ENCODE peak calls at places on chromosome 2, in six cellular contexts. One of them, this sample, is unnamed.
A peak's percentile ranks its signal among the peaks of the same experiment; 100 is the strongest.

GRCh38 chr2:105176429-105176828 is 65.1 kb upstream of the GPR45 start:
- DNase-seq in fibroblast of lung: no peak
- DNase-seq in PC-3: peak; percentile 60
- DNase-seq in H9: no peak
- DNase-seq in colonic mucosa: peak; percentile 67
- DNase-seq in H1: no peak
- DNase-seq in this sample: no peak

GRCh38 chr2:6590442-6590841 is 275.3 kb downstream of the CMPK2 start:
- DNase-seq in fibroblast of lung: no peak
- DNase-seq in PC-3: no peak
- DNase-seq in H9: no peak
- DNase-seq in colonic mucosa: no peak
- DNase-seq in H1: no peak
- DNase-seq in this sample: no peak

GRCh38 chr2:173401716-173402326 is 47.1 kb downstream of the CDCA7 start:
- DNase-seq in fibroblast of lung: peak; percentile 19
- DNase-seq in PC-3: peak; percentile 51
- DNase-seq in H9: no peak
- DNase-seq in colonic mucosa: no peak
- DNase-seq in H1: no peak
- DNase-seq in this sample: peak; percentile 61

GRCh38 chr2:205754924-205755321 is 72.6 kb downstream of the NRP2 start:
- DNase-seq in fibroblast of lung: peak; percentile 80
- DNase-seq in PC-3: peak; percentile 71
- DNase-seq in H9: no peak
- DNase-seq in colonic mucosa: peak; percentile 38
- DNase-seq in H1: no peak
- DNase-seq in this sample: no peak

GRCh38 chr2:1079873-1080799 is 129.5 kb downstream of the SNTG2 start:
- DNase-seq in fibroblast of lung: no peak
- DNase-seq in PC-3: no peak
- DNase-seq in H9: no peak
- DNase-seq in colonic mucosa: no peak
- DNase-seq in H1: no peak
- DNase-seq in this sample: no peak

GRCh38 chr2:226002438-226002837 is 602.9 kb downstream of the NYAP2 start:
- DNase-seq in fibroblast of lung: peak; percentile 82
- DNase-seq in PC-3: peak; percentile 70
- DNase-seq in H9: no peak
- DNase-seq in colonic mucosa: no peak
- DNase-seq in H1: no peak
- DNase-seq in this sample: no peak

GRCh38 chr2:57842531-57842930 is 204.1 kb upstream of the VRK2 start:
- DNase-seq in fibroblast of lung: peak; percentile 78
- DNase-seq in PC-3: peak; percentile 71
- DNase-seq in H9: no peak
- DNase-seq in colonic mucosa: no peak
- DNase-seq in H1: no peak
- DNase-seq in this sample: no peak

GRCh38 chr2:189574793-189575475 is 5.7 kb downstream of the SLC40A1 start:
- DNase-seq in fibroblast of lung: no peak
- DNase-seq in PC-3: no peak
- DNase-seq in H9: no peak
- DNase-seq in colonic mucosa: no peak
- DNase-seq in H1: no peak
- DNase-seq in this sample: no peak

GRCh38 chr2:74053959-74054715 is 69.4 kb downstream of the TET3 start:
- DNase-seq in fibroblast of lung: no peak
- DNase-seq in PC-3: no peak
- DNase-seq in H9: no peak
- DNase-seq in colonic mucosa: no peak
- DNase-seq in H1: no peak
- DNase-seq in this sample: no peak

GRCh38 chr2:15791294-15791693 is 149.1 kb upstream of the MYCN start:
- DNase-seq in fibroblast of lung: no peak
- DNase-seq in PC-3: no peak
- DNase-seq in H9: no peak
- DNase-seq in colonic mucosa: no peak
- DNase-seq in H1: no peak
- DNase-seq in this sample: no peak

GRCh38 chr2:172743143-172743542 is 7.5 kb downstream of the RAPGEF4 start:
- DNase-seq in fibroblast of lung: peak; percentile 13
- DNase-seq in PC-3: no peak
- DNase-seq in H9: no peak
- DNase-seq in colonic mucosa: no peak
- DNase-seq in H1: no peak
- DNase-seq in this sample: no peak

GRCh38 chr2:85974395-85974794 is 85.6 kb upstream of the ST3GAL5 start:
- DNase-seq in fibroblast of lung: no peak
- DNase-seq in PC-3: no peak
- DNase-seq in H9: no peak
- DNase-seq in colonic mucosa: no peak
- DNase-seq in H1: no peak
- DNase-seq in this sample: no peak

GRCh38 chr2:58137856-58138255 is 91.2 kb downstream of the VRK2 start:
- DNase-seq in fibroblast of lung: peak; percentile 48
- DNase-seq in PC-3: no peak
- DNase-seq in H9: no peak
- DNase-seq in colonic mucosa: no peak
- DNase-seq in H1: no peak
- DNase-seq in this sample: no peak

GRCh38 chr2:232438951-232439757 is 16.8 kb upstream of the ALPI start:
- DNase-seq in fibroblast of lung: no peak
- DNase-seq in PC-3: peak; percentile 40
- DNase-seq in H9: peak; percentile 63
- DNase-seq in colonic mucosa: no peak
- DNase-seq in H1: no peak
- DNase-seq in this sample: peak; percentile 80

GRCh38 chr2:15889800-15890498 is 50.4 kb upstream of the MYCN start:
- DNase-seq in fibroblast of lung: no peak
- DNase-seq in PC-3: no peak
- DNase-seq in H9: no peak
- DNase-seq in colonic mucosa: no peak
- DNase-seq in H1: no peak
- DNase-seq in this sample: no peak

GRCh38 chr2:107645586-107645985 is 181.1 kb upstream of the RGPD4 start:
- DNase-seq in fibroblast of lung: no peak
- DNase-seq in PC-3: no peak
- DNase-seq in H9: no peak
- DNase-seq in colonic mucosa: no peak
- DNase-seq in H1: no peak
- DNase-seq in this sample: no peak

GRCh38 chr2:86211033-86211795 is 12.0 kb downstream of the MRPL35 start:
- DNase-seq in fibroblast of lung: no peak
- DNase-seq in PC-3: no peak
- DNase-seq in H9: no peak
- DNase-seq in colonic mucosa: no peak
- DNase-seq in H1: no peak
- DNase-seq in this sample: no peak

GRCh38 chr2:54599914-54600313 is 123.5 kb upstream of the EML6 start:
- DNase-seq in fibroblast of lung: peak; percentile 43
- DNase-seq in PC-3: peak; percentile 63
- DNase-seq in H9: no peak
- DNase-seq in colonic mucosa: peak; percentile 76
- DNase-seq in H1: no peak
- DNase-seq in this sample: no peak

GRCh38 chr2:191299009-191299408 is 53.8 kb downstream of the MYO1B start:
- DNase-seq in fibroblast of lung: no peak
- DNase-seq in PC-3: no peak
- DNase-seq in H9: no peak
- DNase-seq in colonic mucosa: no peak
- DNase-seq in H1: no peak
- DNase-seq in this sample: no peak

GRCh38 chr2:36734304-36734703 is 37.8 kb downstream of the VIT start:
- DNase-seq in fibroblast of lung: peak; percentile 15
- DNase-seq in PC-3: no peak
- DNase-seq in H9: no peak
- DNase-seq in colonic mucosa: no peak
- DNase-seq in H1: no peak
- DNase-seq in this sample: no peak

GRCh38 chr2:69724540-69725159 is 17.3 kb upstream of the ANXA4 start:
- DNase-seq in fibroblast of lung: peak; percentile 53
- DNase-seq in PC-3: peak; percentile 94
- DNase-seq in H9: peak; percentile 82
- DNase-seq in colonic mucosa: peak; percentile 96
- DNase-seq in H1: peak; percentile 50
- DNase-seq in this sample: peak; percentile 97

GRCh38 chr2:131367352-131367751 is 3.4 kb upstream of the RAB6D start:
- DNase-seq in fibroblast of lung: no peak
- DNase-seq in PC-3: no peak
- DNase-seq in H9: no peak
- DNase-seq in colonic mucosa: no peak
- DNase-seq in H1: no peak
- DNase-seq in this sample: no peak

GRCh38 chr2:164757934-164758695 is 83.5 kb downstream of the COBLL1 start:
- DNase-seq in fibroblast of lung: peak; percentile 52
- DNase-seq in PC-3: peak; percentile 81
- DNase-seq in H9: no peak
- DNase-seq in colonic mucosa: no peak
- DNase-seq in H1: no peak
- DNase-seq in this sample: no peak

GRCh38 chr2:199471443-199472057 is 13.8 kb upstream of the SATB2 start:
- DNase-seq in fibroblast of lung: peak; percentile 57
- DNase-seq in PC-3: peak; percentile 53
- DNase-seq in H9: peak; percentile 92
- DNase-seq in colonic mucosa: peak; percentile 82
- DNase-seq in H1: no peak
- DNase-seq in this sample: peak; percentile 97

GRCh38 chr2:150878347-150878746 is 383.3 kb downstream of the RBM43 start:
- DNase-seq in fibroblast of lung: peak; percentile 47
- DNase-seq in PC-3: peak; percentile 49
- DNase-seq in H9: no peak
- DNase-seq in colonic mucosa: no peak
- DNase-seq in H1: no peak
- DNase-seq in this sample: no peak

GRCh38 chr2:60819155-60819862 is 62.1 kb upstream of the REL start:
- DNase-seq in fibroblast of lung: no peak
- DNase-seq in PC-3: no peak
- DNase-seq in H9: no peak
- DNase-seq in colonic mucosa: no peak
- DNase-seq in H1: no peak
- DNase-seq in this sample: no peak

GRCh38 chr2:184824597-184824996 is 226.3 kb downstream of the ZNF804A start:
- DNase-seq in fibroblast of lung: no peak
- DNase-seq in PC-3: no peak
- DNase-seq in H9: no peak
- DNase-seq in colonic mucosa: no peak
- DNase-seq in H1: no peak
- DNase-seq in this sample: peak; percentile 63

DNA sequence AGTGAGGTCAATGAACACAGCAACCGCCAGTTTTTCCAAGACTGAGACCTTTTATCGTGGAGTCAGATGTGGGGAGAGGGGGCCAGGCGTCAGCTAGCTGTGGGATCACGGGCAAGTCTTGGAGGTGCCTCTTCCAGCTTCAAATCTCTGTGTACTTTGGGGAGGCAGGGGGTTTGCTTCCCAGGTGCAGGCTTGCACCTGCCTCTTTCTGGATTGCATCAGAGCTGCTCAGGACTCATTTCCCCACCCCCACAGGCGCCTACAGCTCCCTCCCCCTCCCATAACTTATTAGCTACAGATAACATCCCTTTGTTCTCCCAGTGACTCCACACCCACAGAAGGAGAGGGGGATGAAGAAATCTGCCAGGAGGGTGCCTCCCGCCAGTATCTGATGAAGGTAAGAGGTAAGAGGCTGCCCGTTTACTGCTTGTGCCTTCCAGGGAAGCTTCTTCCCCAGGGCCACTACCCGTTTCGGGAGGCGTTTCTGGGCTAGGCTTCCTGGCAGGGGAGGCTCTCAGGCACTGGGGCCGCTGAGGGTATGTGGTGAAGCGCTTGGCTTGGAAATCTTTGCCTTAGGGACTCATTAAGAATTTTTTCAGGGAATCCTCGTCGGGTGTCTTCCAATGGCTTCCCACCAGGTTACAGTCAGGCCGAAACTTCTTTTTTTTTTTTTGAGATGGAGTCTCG is 18.8 kb upstream of the MRPL33 start:
- DNase-seq in fibroblast of lung: no peak
- DNase-seq in PC-3: peak; percentile 49
- DNase-seq in H9: peak; percentile 66
- DNase-seq in colonic mucosa: peak; percentile 51
- DNase-seq in H1: no peak
- DNase-seq in this sample: peak; percentile 84
- H3K9ac ChIP-seq in fibroblast of lung: no peak overlapping the region
- H3K9ac ChIP-seq in PC-3: no peak overlapping the region
- H3K9ac ChIP-seq in H9: peak overlapping the region; percentile 69
- H3K9ac ChIP-seq in colonic mucosa: no peak overlapping the region
- H3K9ac ChIP-seq in H1: peak overlapping the region; percentile 68
- H3K9ac ChIP-seq in this sample: peak overlapping the region; percentile 91

GRCh38 chr2:20642026-20642971 is 8.6 kb downstream of the HS1BP3 start:
- DNase-seq in fibroblast of lung: peak; percentile 53
- DNase-seq in PC-3: peak; percentile 74
- DNase-seq in H9: peak; percentile 84
- DNase-seq in colonic mucosa: peak; percentile 63
- DNase-seq in H1: peak; percentile 50
- DNase-seq in this sample: peak; percentile 95
- TF ChIP-seq CTCF in fibroblast of lung: peak; percentile 90
- TF ChIP-seq CTCF in PC-3: peak; percentile 92
- TF ChIP-seq CTCF in H9: peak; percentile 95
- TF ChIP-seq CTCF in colonic mucosa: peak; percentile 93
- TF ChIP-seq CTCF in H1: peak; percentile 95
- TF ChIP-seq CTCF in this sample: peak; percentile 95

GRCh38 chr2:235779444-235779896 is 285.6 kb downstream of the AGAP1 start:
- DNase-seq in fibroblast of lung: peak; percentile 54
- DNase-seq in PC-3: peak; percentile 85
- DNase-seq in H9: peak; percentile 90
- DNase-seq in colonic mucosa: peak; percentile 76
- DNase-seq in H1: peak; percentile 71
- DNase-seq in this sample: peak; percentile 97
- H3K27me3 ChIP-seq in fibroblast of lung: no peaks in the 10 kb centered on the region
- H3K27me3 ChIP-seq in PC-3: no peaks in the 10 kb centered on the region
- H3K27me3 ChIP-seq in H9: no peaks in the 10 kb centered on the region
- H3K27me3 ChIP-seq in colonic mucosa: no peaks in the 10 kb centered on the region
- H3K27me3 ChIP-seq in H1: no peaks in the 10 kb centered on the region
- H3K27me3 ChIP-seq in this sample: no peaks in the 10 kb centered on the region

DNA sequence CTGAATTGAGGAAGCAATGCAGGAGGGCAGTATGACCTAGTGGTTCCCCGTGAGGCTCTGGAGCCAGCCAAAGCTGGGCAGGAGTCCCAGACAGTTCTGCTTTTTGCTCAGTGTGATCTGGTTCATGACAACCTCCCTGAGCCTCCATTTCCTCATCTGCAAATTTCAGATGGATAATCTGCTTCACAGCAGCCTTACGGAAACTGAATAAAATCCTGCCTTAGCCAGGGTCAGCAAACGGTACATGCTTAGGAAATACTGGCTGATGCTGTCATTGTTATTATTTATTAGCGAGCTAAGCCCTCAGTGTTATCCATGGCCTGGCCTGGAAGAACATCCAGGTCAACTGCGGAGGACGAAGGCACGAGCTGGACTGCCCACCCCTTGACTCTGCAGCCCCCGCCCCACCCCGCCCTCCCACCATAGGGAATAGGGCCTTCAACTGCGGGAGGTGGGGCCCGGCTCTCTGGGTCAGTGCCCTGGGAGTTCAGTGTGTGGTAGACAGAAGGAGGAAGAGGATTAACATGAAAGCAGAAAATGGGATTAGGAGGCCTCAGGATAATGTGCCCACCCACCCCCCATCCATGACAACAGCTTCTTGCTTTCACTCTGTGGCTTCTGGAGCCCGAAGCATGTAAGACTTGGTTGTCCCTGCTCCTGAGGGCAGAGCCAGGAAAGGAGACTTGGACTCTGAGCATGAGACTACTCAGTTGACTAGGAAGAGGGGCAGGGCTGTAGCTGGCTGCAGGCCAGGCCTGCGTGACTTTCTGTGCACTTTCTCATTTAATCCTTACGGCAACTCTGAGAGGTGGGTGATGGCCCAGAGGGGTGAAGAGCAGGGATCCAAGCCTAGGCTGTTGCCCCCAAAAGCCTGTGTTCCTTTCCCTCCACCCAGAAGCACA is 13.1 kb downstream of the PKDCC start:
- DNase-seq in fibroblast of lung: peak; percentile 19
- DNase-seq in PC-3: no peak
- DNase-seq in H9: no peak
- DNase-seq in colonic mucosa: peak; percentile 83
- DNase-seq in H1: no peak
- DNase-seq in this sample: peak; percentile 64
- H3K9ac ChIP-seq in fibroblast of lung: no peak overlapping the region
- H3K9ac ChIP-seq in PC-3: no peak overlapping the region
- H3K9ac ChIP-seq in H9: no peak overlapping the region
- H3K9ac ChIP-seq in colonic mucosa: peak overlapping the region; percentile 73
- H3K9ac ChIP-seq in H1: no peak overlapping the region
- H3K9ac ChIP-seq in this sample: no peak overlapping the region

This sample was measured in endodermal cell.